ENCODE peak calls at places on chromosomes 6 and 20, in six cellular contexts. I is ascending aorta, M is uterus, C is heart left ventricle, H is hepatocyte, R is right lobe of liver. Y is an unnamed sample.

GRCh38 chr6:157648561-157648960 is 174.5 kb upstream of the SNX9 start:
- DNase-seq in I (no peak), M (no peak), C (no peak), H (no peak), R (no peak), Y (no peak)

GRCh38 chr6:26330835-26331808 is 33.9 kb upstream of the BTN3A2 start:
- DNase-seq in I (no peak), M (no peak), C (no peak), H (peak; percentile 46), R (no peak), Y (no peak)

GRCh38 chr6:110342759-110343158 is 15.4 kb downstream of the METTL24 start:
- DNase-seq in I (no peak), M (no peak), C (no peak), H (no peak), R (no peak), Y (no peak)

GRCh38 chr6:44254201-44254956 is 2.9 kb downstream of the SLC35B2 start:
- DNase-seq in I (no peak), M (no peak), C (no peak), H (no peak), R (no peak), Y (no peak)

GRCh38 chr20:42192321-42192720 is 574.1 kb upstream of the CHD6 start:
- DNase-seq in I (no peak), M (no peak), C (no peak), H (no peak), R (no peak), Y (no peak)

GRCh38 chr6:111524252-111524651 is 41.2 kb upstream of the REV3L start:
- DNase-seq in I (no peak), M (no peak), C (no peak), H (no peak), R (no peak), Y (no peak)

GRCh38 chr6:788058-788457 is 95.1 kb upstream of the EXOC2 start:
- DNase-seq in I (no peak), M (no peak), C (no peak), H (no peak), R (no peak), Y (no peak)

GRCh38 chr20:37398750-37399621 is 53.0 kb downstream of the SRC start:
- DNase-seq in I (no peak), M (no peak), C (no peak), H (peak; percentile 72), R (peak; percentile 84), Y (no peak)

GRCh38 chr6:335572-335971 is 43.3 kb downstream of the DUSP22 start:
- DNase-seq in I (no peak), M (no peak), C (no peak), H (no peak), R (no peak), Y (no peak)

GRCh38 chr6:114087496-114087895 is 116.5 kb upstream of the HDAC2 start:
- DNase-seq in I (no peak), M (no peak), C (no peak), H (no peak), R (no peak), Y (no peak)

GRCh38 chr6:42021847-42022754 is 28.2 kb upstream of the TAF8 start:
- DNase-seq in I (no peak), M (no peak), C (no peak), H (no peak), R (no peak), Y (no peak)

GRCh38 chr20:31606928-31607639 is 2.0 kb downstream of the ID1 start:
- DNase-seq in I (no peak), M (no peak), C (no peak), H (peak; percentile 90), R (peak; percentile 76), Y (peak; percentile 63)

GRCh38 chr6:126388235-126388634 is 48.3 kb downstream of the CENPW start:
- DNase-seq in I (no peak), M (no peak), C (no peak), H (peak; percentile 14), R (no peak), Y (no peak)

GRCh38 chr6:34284563-34285545 is 36.0 kb upstream of the SMIM29 start:
- DNase-seq in I (peak; percentile 10), M (no peak), C (peak; percentile 79), H (no peak), R (peak; percentile 53), Y (peak; percentile 33)

GRCh38 chr6:135640449-135641111 is 143.0 kb upstream of the AHI1 start:
- DNase-seq in I (no peak), M (no peak), C (no peak), H (no peak), R (no peak), Y (no peak)

GRCh38 chr20:57389695-57390603 is 1.2 kb upstream of the RBM38 start:
- DNase-seq in I (no peak), M (peak; percentile 23), C (peak; percentile 39), H (no peak), R (no peak), Y (peak; percentile 78)

GRCh38 chr6:20569000-20569610 is 34.8 kb downstream of the CDKAL1 start:
- DNase-seq in I (no peak), M (no peak), C (no peak), H (no peak), R (no peak), Y (no peak)
- H3K4me1 ChIP-seq in I (no peaks in the 10 kb centered on the region), M (peaks cover 5% of the 10 kb centered on the region), C (no peaks in the 10 kb centered on the region), H (no peaks in the 10 kb centered on the region), R (no peaks in the 10 kb centered on the region), Y (no peaks in the 10 kb centered on the region)

GRCh38 chr6:1997702-1998101 is 247.7 kb downstream of the GMDS start:
- DNase-seq in I (no peak), M (no peak), C (no peak), H (no peak), R (no peak), Y (no peak)

GRCh38 chr6:2004888-2005287 is 240.5 kb downstream of the GMDS start:
- DNase-seq in I (no peak), M (no peak), C (no peak), H (no peak), R (no peak), Y (no peak)

GRCh38 chr6:1995521-1996110 is 249.8 kb downstream of the GMDS start:
- DNase-seq in I (no peak), M (no peak), C (no peak), H (no peak), R (no peak), Y (no peak)

DNA sequence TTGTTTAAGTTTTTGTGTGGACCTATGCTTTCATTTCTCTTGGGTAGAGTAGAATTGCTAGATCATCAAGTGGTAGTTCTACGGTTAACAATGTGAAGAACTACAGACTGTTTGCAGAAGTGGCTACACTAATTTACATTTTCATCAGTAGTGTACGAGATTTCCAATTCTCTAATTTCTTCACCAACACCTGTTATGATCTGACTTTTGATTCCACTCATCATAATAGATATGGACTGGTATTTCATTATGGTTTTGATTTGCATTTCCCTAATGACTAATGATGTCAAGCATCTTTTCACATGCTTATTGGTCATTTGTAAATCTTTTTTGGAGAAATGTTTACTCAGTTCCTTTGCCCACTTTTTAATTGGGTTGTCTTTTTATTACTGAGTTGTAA is 244.4 kb downstream of the GMDS start:
- DNase-seq in I (no peak), M (no peak), C (no peak), H (no peak), R (no peak), Y (no peak)
- H3K4me3 ChIP-seq in I (no peak overlapping the region), M (no peak overlapping the region), C (no peak overlapping the region), H (no peak overlapping the region), R (no peak overlapping the region), Y (no peak overlapping the region)

DNA sequence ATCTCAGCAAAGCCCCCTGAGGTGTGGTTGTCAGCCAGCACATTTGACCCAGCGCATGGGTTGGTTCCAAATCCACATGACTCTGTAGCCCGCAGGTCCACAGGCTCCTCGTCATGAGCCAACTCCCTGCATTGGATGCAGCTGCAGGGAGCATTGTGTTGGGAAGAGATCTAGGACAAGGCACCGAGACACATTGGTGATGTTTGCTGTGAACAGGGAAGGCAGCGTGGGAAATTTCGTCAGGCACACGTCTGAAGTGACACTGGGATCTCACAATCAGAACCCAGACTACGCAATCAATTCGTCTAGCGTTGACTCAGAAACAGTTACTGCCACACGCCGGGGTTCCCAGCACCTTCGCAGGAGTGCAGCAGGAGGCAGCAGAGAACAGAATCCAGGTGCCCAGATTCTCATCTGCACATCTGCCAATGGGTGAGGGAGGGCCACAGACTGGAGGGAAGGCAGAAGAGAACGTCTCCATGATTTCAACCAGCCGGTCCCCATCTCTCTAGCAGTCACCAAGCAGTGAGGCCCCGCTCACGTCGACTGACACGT is 177.0 kb downstream of the TTLL2 start:
- DNase-seq in I (no peak), M (no peak), C (no peak), H (peak; percentile 74), R (peak; percentile 82), Y (no peak)
- TF ChIP-seq CTCF in I (peak; percentile 14), M (peak; percentile 33), C (peak; percentile 34), H (peak; percentile 49), R (peak; percentile 49), Y (peak; percentile 39)

DNA sequence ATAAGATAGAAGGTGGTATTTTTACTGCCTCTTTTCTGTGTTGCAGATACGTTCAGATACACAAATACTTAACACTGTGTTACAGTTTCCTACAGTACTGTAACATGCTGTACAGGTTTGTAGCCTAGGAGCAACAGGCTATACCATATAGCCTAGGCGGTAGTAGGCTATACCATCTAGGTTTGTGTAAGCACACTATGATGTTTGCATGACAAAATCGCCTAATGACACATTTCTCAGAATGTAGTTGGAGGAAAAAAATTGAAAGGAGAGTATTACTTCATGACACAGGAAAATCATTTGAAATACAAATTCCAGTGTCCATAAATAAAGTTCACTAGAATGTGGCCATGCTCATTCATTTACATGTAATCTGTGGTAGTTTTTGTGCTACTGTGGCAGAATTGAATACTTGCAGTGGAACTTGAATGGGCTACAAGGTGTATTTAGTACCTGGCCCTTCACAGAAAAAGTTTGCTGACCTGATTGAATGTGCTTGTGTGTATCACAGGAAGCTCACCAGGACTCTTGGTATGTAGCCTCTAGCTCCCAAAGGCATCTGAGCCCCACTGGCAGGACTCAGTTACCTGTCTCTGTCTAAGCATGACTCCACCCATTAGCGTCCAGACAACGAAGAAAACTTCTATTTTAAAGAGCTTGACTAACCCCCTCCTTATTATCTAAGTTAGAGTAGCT is 18.8 kb downstream of the TOP1 start:
- DNase-seq in I (no peak), M (no peak), C (no peak), H (no peak), R (no peak), Y (no peak)
- H3K4me1 ChIP-seq in I (peaks cover 4% of the 10 kb centered on the region), M (peaks cover 5% of the 10 kb centered on the region), C (peaks cover 48% of the 10 kb centered on the region), H (peaks cover 62% of the 10 kb centered on the region), R (peaks cover 16% of the 10 kb centered on the region), Y (peaks cover 51% of the 10 kb centered on the region)

GRCh38 chr20:50009521-50010454 is 27.0 kb downstream of the SNAI1 start:
- DNase-seq in I (no peak), M (no peak), C (no peak), H (no peak), R (no peak), Y (no peak)
- H3K4me3 ChIP-seq in I (peak overlapping the region; percentile 32), M (no peak overlapping the region), C (no peak overlapping the region), H (no peak overlapping the region), R (no peak overlapping the region), Y (no peak overlapping the region)